ENCODE peak calls at places on chromosomes 16 and 17, in seven cellular contexts. K is NB4, U is heart left ventricle, O is H1, D is A549, G is H54, T is esophagus muscularis mucosa. X is an unnamed sample.

GRCh38 chr17:57260325-57261083 is 4.2 kb downstream of the MSI2 start:
- DNase-seq in D (no peak), K (no peak), G (no peak), O (peak), U (no peak), T (no peak), X (no peak)

GRCh38 chr17:83124871-83125514 is 45.6 kb downstream of the METRNL start:
- DNase-seq in D (no peak), G (no peak), T (no peak), K (peak), U (peak), O (no peak), X (no peak)

GRCh38 chr16:31177136-31177535 is 2.8 kb upstream of the FUS start:
- DNase-seq in D (no peak), U (no peak), G (no peak), K (peak), O (no peak), T (no peak), X (no peak)

GRCh38 chr17:68315930-68316329 is 24.6 kb downstream of the ARSG start:
- DNase-seq in T (no peak), D (no peak), U (no peak), O (no peak), G (no peak), K (no peak), X (no peak)

GRCh38 chr17:80704381-80704819 is 159.8 kb downstream of the RPTOR start:
- DNase-seq in D (no peak), K (peak), O (no peak), G (no peak), T (no peak), U (no peak), X (no peak)

GRCh38 chr16:8729779-8730334 is 55.4 kb downstream of the ABAT start:
- DNase-seq in K (peak), G (no peak), D (no peak), T (no peak), U (no peak), O (no peak), X (no peak)

GRCh38 chr17:46198233-46198632 is 5.0 kb upstream of the KANSL1 start:
- DNase-seq in U (no peak), D (no peak), T (no peak), G (no peak), O (no peak), K (no peak), X (no peak)

GRCh38 chr17:77489898-77490265 is 349.1 kb downstream of the SEC14L1 start:
- DNase-seq in U (peak), T (peak), K (no peak), O (no peak), D (no peak), G (no peak), X (no peak)

GRCh38 chr16:77276686-77277085 is 77.5 kb downstream of the SYCE1L start:
- DNase-seq in T (no peak), U (no peak), D (no peak), O (no peak), K (no peak), G (no peak), X (no peak)

GRCh38 chr17:74473294-74473693 is 6.9 kb downstream of the CD300A start:
- DNase-seq in D (no peak), O (no peak), T (no peak), K (no peak), U (no peak), G (no peak), X (no peak)

GRCh38 chr17:49343273-49343672 is 18.8 kb downstream of the ZNF652 start:
- DNase-seq in T (no peak), G (no peak), D (no peak), O (no peak), U (no peak), K (peak), X (no peak)

GRCh38 chr17:18961634-18962493 is 9.9 kb downstream of the SLC5A10 start:
- DNase-seq in G (no peak), T (no peak), D (peak), U (peak), K (no peak), O (no peak), X (no peak)

GRCh38 chr17:75604034-75604695 is 16.6 kb downstream of the MYO15B start:
- DNase-seq in G (no peak), K (no peak), U (no peak), O (no peak), T (no peak), D (no peak), X (no peak)

GRCh38 chr16:55900616-55901393 is 25.6 kb upstream of the CES5A start:
- DNase-seq in G (no peak), K (no peak), U (no peak), O (no peak), T (peak), D (no peak), X (no peak)

GRCh38 chr16:19393226-19394074 is 24.2 kb upstream of the TMC5 start:
- DNase-seq in G (no peak), D (no peak), T (no peak), O (no peak), K (no peak), U (no peak), X (peak)

GRCh38 chr16:58299757-58300349 is 5.0 kb upstream of the PRSS54 start:
- DNase-seq in O (peak), U (no peak), D (no peak), G (peak), K (peak), T (no peak), X (peak)

GRCh38 chr16:84791501-84791900 is 28.3 kb upstream of the CRISPLD2 start:
- DNase-seq in U (no peak), O (no peak), K (no peak), D (no peak), G (no peak), T (no peak), X (no peak)

GRCh38 chr16:46709464-46709863 is 20.0 kb downstream of the ORC6 start:
- DNase-seq in O (no peak), T (no peak), K (no peak), U (no peak), G (no peak), D (no peak), X (no peak)

GRCh38 chr16:85912271-85912974 is 13.5 kb downstream of the IRF8 start:
- DNase-seq in T (no peak), O (no peak), U (peak), K (peak), D (no peak), G (no peak), X (no peak)

GRCh38 chr16:27080870-27081269 is 14.1 kb downstream of the C16orf82 start:
- DNase-seq in O (no peak), U (no peak), K (no peak), D (peak), T (no peak), G (no peak), X (peak)

GRCh38 chr17:6491071-6491700 is 46.9 kb downstream of the PIMREG start:
- DNase-seq in O (no peak), D (no peak), G (no peak), K (no peak), U (no peak), T (no peak), X (no peak)

GRCh38 chr17:9865585-9865984 is 39.5 kb downstream of the RCVRN start:
- DNase-seq in D (no peak), T (no peak), O (no peak), G (no peak), K (peak), U (no peak), X (no peak)

GRCh38 chr17:5785867-5786509 is 201.7 kb upstream of the NLRP1 start:
- DNase-seq in G (no peak), U (no peak), T (no peak), K (peak), D (no peak), O (no peak), X (no peak)

GRCh38 chr16:78720416-78720815 is 621.0 kb downstream of the WWOX start:
- DNase-seq in D (no peak), O (no peak), U (no peak), G (no peak), T (no peak), K (no peak), X (no peak)

GRCh38 chr17:79627184-79627765 is 16.4 kb upstream of the RBFOX3 start:
- DNase-seq in T (peak), O (peak), K (no peak), G (no peak), U (no peak), D (no peak), X (no peak)

GRCh38 chr17:59366773-59367656 is 35.6 kb downstream of the YPEL2 start:
- DNase-seq in U (no peak), T (no peak), G (no peak), O (no peak), K (no peak), D (no peak), X (no peak)

GRCh38 chr17:81890447-81891302 is 711 bp downstream of the ALYREF start:
- DNase-seq in G (no peak), D (no peak), O (no peak), T (no peak), U (peak), K (peak), X (peak)

GRCh38 chr16:81542609-81543570 is 98.3 kb downstream of the CMIP start:
- DNase-seq in D (no peak), U (no peak), K (peak), G (no peak), T (no peak), O (no peak), X (no peak)

GRCh38 chr17:82440991-82441627 is 9.4 kb downstream of the CYBC1 start:
- DNase-seq in U (no peak), O (no peak), K (peak), D (no peak), G (no peak), T (no peak), X (no peak)

GRCh38 chr17:7263071-7263800 is 958 bp upstream of the CLDN7 start:
- DNase-seq in O (peak), K (no peak), G (no peak), D (no peak), U (no peak), T (no peak), X (peak)

GRCh38 chr16:86316967-86317616 is 193.2 kb upstream of the FOXF1 start:
- DNase-seq in O (no peak), G (no peak), K (no peak), T (no peak), D (no peak), U (no peak), X (no peak)

GRCh38 chr16:67660564-67661028 is at the start of gene PARD6A:
- DNase-seq in K (peak), D (peak), O (peak), U (peak), G (peak), T (peak), X (peak)

GRCh38 chr16:26651464-26651863 is 415.3 kb upstream of the C16orf82 start:
- DNase-seq in O (no peak), K (no peak), D (no peak), G (no peak), T (peak), U (no peak), X (no peak)

GRCh38 chr17:39781028-39781800 is 43.5 kb downstream of the GRB7 start:
- DNase-seq in G (no peak), D (no peak), T (no peak), O (no peak), U (no peak), K (peak), X (no peak)

GRCh38 chr16:69564845-69565610 is 738 bp upstream of the NFAT5 start:
- DNase-seq in U (no peak), D (no peak), T (no peak), K (no peak), G (no peak), O (no peak), X (peak)

GRCh38 chr17:42657824-42658588 is 1.1 kb upstream of the TUBG2 start:
- DNase-seq in O (no peak), D (no peak), K (no peak), T (no peak), G (no peak), U (no peak), X (no peak)

GRCh38 chr17:42660692-42661345 is 1.7 kb downstream of the TUBG2 start:
- DNase-seq in G (peak), K (no peak), T (no peak), U (no peak), O (no peak), D (no peak), X (no peak)

GRCh38 chr17:42655528-42655927 is 3.6 kb upstream of the TUBG2 start:
- DNase-seq in D (no peak), G (no peak), O (no peak), K (no peak), U (no peak), T (no peak), X (no peak)

GRCh38 chr17:42653179-42654124 is 5.6 kb upstream of the TUBG2 start:
- DNase-seq in G (no peak), D (no peak), T (no peak), O (peak), U (peak), K (no peak), X (peak)

GRCh38 chr17:42659079-42659931 is at the start of gene TUBG2:
- DNase-seq in U (peak), G (peak), T (no peak), O (peak), K (peak), D (peak), X (peak)
- TF ChIP-seq POLR2A in U (no peak), G (peak), T (no peak), O (no peak), K (peak), D (peak), X (peak)

GRCh38 chr16:635573-636205 is 416 bp downstream of the METTL26 start:
- DNase-seq in D (no peak), T (no peak), U (no peak), K (peak), O (no peak), G (no peak), X (peak)

GRCh38 chr16:634996-635395 is 1.1 kb downstream of the METTL26 start:
- DNase-seq in G (no peak), O (no peak), T (no peak), D (no peak), U (no peak), K (no peak), X (no peak)

GRCh38 chr16:637081-638018 is 1.2 kb upstream of the METTL26 start:
- DNase-seq in D (peak), G (peak), O (peak), T (peak), K (peak), U (peak), X (peak)

GRCh38 chr16:638034-638543 is 2.0 kb upstream of the METTL26 start:
- DNase-seq in D (no peak), U (no peak), O (no peak), G (no peak), T (no peak), K (no peak), X (no peak)

DNA sequence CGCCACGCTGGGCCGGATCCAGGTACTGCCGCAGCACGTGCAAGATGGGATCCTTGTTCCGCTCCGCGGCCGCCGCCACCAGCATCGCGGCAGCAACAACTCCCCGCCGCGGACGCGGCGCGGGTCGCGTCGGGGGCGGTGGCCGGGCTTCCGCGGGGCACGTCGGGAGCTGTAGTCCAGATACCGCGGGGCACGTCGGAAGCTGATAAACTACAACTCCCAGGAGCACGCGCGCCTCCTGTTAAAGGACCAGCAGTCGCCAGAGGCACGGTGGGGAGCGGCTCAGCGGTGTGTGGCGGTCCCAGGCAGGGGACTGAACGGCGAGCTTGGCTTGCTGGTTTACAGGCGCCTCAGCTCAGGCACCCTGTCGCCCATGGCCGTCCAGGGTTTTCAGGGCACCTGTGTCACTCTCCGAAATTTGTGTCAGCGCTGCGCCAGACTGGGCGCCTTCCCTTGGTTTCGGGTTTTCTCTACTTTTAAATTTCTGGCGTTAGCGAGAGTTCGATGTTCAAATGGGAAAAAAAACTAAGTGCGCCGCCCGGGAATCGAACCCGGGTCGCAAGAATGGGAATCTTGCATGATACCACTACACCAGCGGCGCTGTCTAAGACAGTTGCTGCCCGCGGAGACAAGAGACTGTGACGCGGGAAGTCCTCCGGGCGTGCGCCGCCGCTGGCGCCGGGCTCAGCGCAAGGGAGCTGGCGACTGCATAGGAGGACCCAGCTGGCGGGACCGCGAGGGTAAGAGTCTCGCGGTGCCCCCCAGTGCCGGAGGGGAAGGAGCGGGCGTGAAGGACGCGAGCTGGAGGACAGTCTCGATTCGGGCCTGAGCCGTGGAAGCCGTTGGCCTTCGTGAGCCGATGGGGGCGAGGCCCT is at the start of gene METTL26:
- DNase-seq in U (peak), K (peak), G (peak), T (peak), D (peak), O (peak), X (peak)
- TF ChIP-seq POLR2A in U (no peak), K (peak), G (peak), T (no peak), D (peak), O (no peak), X (peak)

GRCh38 chr16:49597796-49598195 is 224.2 kb downstream of the C16orf78 start:
- DNase-seq in U (no peak), G (no peak), O (peak), T (no peak), D (no peak), K (no peak), X (no peak)

GRCh38 chr16:49599281-49599680 is 225.7 kb downstream of the C16orf78 start:
- DNase-seq in O (peak), U (no peak), G (no peak), T (no peak), K (no peak), D (no peak), X (no peak)

GRCh38 chr16:49596699-49597291 is 223.2 kb downstream of the C16orf78 start:
- DNase-seq in U (no peak), T (no peak), D (no peak), O (peak), K (no peak), G (no peak), X (no peak)

GRCh38 chr16:49600541-49600940 is 226.9 kb downstream of the C16orf78 start:
- DNase-seq in D (no peak), T (no peak), U (no peak), G (no peak), K (no peak), O (peak), X (no peak)

DNA sequence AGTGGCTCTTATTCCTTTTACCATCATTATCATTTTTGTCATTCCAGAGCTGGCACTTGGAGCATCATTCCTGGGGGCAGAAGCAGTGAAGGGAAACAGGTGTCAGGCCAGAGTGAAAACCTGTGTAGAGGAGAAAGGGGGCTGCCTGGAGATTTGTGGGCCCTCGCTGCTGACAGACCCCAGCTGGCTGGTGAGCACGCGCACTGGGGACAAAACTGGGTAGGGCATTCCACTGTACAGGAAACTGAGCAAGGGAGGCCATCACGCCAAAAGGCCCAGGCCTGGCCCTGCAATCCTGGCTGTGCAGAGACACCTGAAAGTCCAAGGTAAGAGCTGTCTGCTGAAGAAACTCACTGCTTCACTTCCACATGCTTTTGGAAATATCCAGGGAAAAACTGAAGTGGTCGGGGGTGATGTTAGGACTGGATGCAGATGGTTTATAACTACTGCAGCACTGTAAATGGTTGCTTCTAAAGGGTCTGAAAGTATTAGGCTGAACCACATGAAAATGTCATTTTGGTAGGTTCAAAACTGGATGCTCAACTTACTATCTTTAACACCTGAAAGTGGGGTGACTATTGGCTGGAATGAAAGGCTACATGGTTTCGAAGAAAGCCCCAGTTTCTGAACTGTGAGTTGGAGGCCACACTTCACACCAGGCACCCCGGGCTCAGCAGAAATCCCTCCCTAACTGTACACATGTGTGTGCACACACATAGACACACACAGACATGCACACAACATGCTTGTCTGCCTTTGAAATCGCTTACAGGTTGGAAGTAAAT is 225.0 kb downstream of the C16orf78 start:
- DNase-seq in D (no peak), T (no peak), K (no peak), O (peak), U (no peak), G (no peak), X (no peak)
- TF ChIP-seq POLR2A in D (no peak), T (no peak), K (no peak), O (no peak), U (no peak), G (no peak), X (no peak)

GRCh38 chr16:89596061-89596689 is 17.3 kb upstream of the DPEP1 start:
- DNase-seq in D (no peak), T (no peak), K (no peak), O (no peak), U (no peak), G (no peak), X (no peak)

GRCh38 chr16:89599451-89599858 is 14.0 kb upstream of the DPEP1 start:
- DNase-seq in D (peak), O (peak), K (peak), U (no peak), G (peak), T (no peak), X (peak)

GRCh38 chr16:89599902-89600301 is 13.5 kb upstream of the DPEP1 start:
- DNase-seq in U (no peak), D (no peak), G (no peak), K (no peak), O (peak), T (no peak), X (no peak)

GRCh38 chr16:89596957-89597644 is 16.3 kb upstream of the DPEP1 start:
- DNase-seq in K (no peak), G (peak), O (peak), U (no peak), T (no peak), D (no peak), X (no peak)

DNA sequence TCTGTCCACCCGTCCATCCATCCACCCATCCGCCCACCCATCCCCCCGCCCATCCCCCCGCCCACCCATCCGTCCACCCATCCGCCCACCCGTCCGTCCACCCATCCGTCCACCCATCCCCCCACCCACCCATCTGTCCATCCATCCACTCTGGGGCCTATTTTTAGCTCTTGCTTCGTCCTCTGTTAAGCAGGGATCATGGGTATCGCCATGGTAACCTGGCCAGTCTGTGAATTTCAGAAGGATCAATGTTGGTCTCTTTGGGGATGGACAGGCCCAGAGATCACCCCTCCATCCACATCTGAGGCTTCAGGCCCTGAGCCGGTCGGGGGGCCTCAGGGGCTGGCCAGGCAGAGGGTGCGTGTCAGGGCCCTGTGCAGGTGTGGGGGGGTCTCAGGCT is 15.2 kb upstream of the DPEP1 start:
- DNase-seq in K (peak), G (peak), T (no peak), D (peak), O (no peak), U (no peak), X (peak)
- TF ChIP-seq POLR2A in K (no peak), G (no peak), T (no peak), D (no peak), O (no peak), U (no peak), X (no peak)

X was measured in erythroblast.